ENCODE peak calls at places on chromosomes 2 and 18, in nine cellular contexts. Y is naive thymus-derived CD8-positive, alpha-beta T cell; X is cerebellar cortex; J is HCT116; E is neural crest cell; S is midbrain; H is omental fat pad; U is activated CD4-positive, alpha-beta T cell treated with anti-CD3 and anti-CD28 coated beads, Interleukin-2, amount 10 ng/mL, durations not matched to agents 7 days and 5 days; A is small intestine. K is an unnamed sample.

GRCh38 chr18:48607049-48607984 is 68.5 kb downstream of the CTIF start:
- DNase-seq in Y (no peak), X (peak), J (no peak), E (no peak), S (peak), H (no peak), U (no peak), A (no peak), K (no peak)

GRCh38 chr2:159516241-159516758 is 100.0 kb downstream of the BAZ2B start:
- DNase-seq in Y (peak), X (peak), J (peak), E (no peak), S (peak), H (no peak), U (peak), A (peak), K (peak)

GRCh38 chr2:196239622-196240587 is 68.5 kb upstream of the STK17B start:
- DNase-seq in Y (peak), X (no peak), J (peak), E (no peak), S (no peak), H (no peak), U (peak), A (peak), K (peak)

GRCh38 chr2:11073791-11074190 is 81.5 kb upstream of the SLC66A3 start:
- DNase-seq in Y (no peak), X (no peak), J (no peak), E (no peak), S (no peak), H (no peak), U (no peak), A (no peak), K (no peak)

GRCh38 chr2:20650880-20651730 is at the start of gene HS1BP3:
- DNase-seq in Y (peak), X (peak), J (peak), E (peak), S (peak), H (peak), U (peak), A (peak), K (peak)

GRCh38 chr2:72993147-72993546 is 75.8 kb downstream of the EMX1 start:
- DNase-seq in Y (peak), X (peak), J (peak), E (peak), S (peak), H (no peak), U (peak), A (peak), K (peak)

GRCh38 chr2:170680172-170680913 is 34.8 kb upstream of the SP5 start:
- DNase-seq in Y (no peak), X (peak), J (no peak), E (no peak), S (no peak), H (no peak), U (no peak), A (no peak), K (no peak)

GRCh38 chr18:24631238-24632025 is 171.0 kb downstream of the HRH4 start:
- DNase-seq in Y (no peak), X (peak), J (no peak), E (no peak), S (peak), H (no peak), U (no peak), A (no peak), K (no peak)